ENCODE peak calls at places on chromosome 5, in seven cellular contexts. T, M, Y, O, C, E and Q are unnamed samples.

GRCh38 chr5:124596595-124597388 is 149.6 kb downstream of the ZNF608 start:
- DNase-seq in T (peak), M (no peak), Y (no peak), O (peak), C (no peak), E (peak), Q (peak)

GRCh38 chr5:59081693-59082092 is 498.8 kb downstream of the RAB3C start:
- DNase-seq in T (no peak), M (no peak), Y (no peak), O (no peak), C (no peak), E (no peak), Q (no peak)

GRCh38 chr5:45385321-45386058 is 310.7 kb downstream of the HCN1 start:
- DNase-seq in T (peak), M (peak), Y (no peak), O (peak), C (no peak), E (peak), Q (no peak)

GRCh38 chr5:153222956-153223355 is 267.5 kb upstream of the GRIA1 start:
- DNase-seq in T (no peak), M (no peak), Y (no peak), O (no peak), C (no peak), E (peak), Q (no peak)

GRCh38 chr5:181152406-181152805 is 5.0 kb downstream of the OR2V2 start:
- DNase-seq in T (no peak), M (no peak), Y (no peak), O (peak), C (no peak), E (no peak), Q (no peak)

GRCh38 chr5:179393078-179393477 is 47.8 kb upstream of the ADAMTS2 start:
- DNase-seq in T (no peak), M (peak), Y (no peak), O (peak), C (no peak), E (peak), Q (peak)

GRCh38 chr5:153974131-153974812 is 64.4 kb downstream of the FAM114A2 start:
- DNase-seq in T (peak), M (peak), Y (peak), O (peak), C (no peak), E (peak), Q (peak)

GRCh38 chr5:168366124-168366523 is 74.7 kb downstream of the WWC1 start:
- DNase-seq in T (no peak), M (peak), Y (peak), O (peak), C (no peak), E (peak), Q (peak)

GRCh38 chr5:116424951-116425350 is 149.7 kb downstream of the SEMA6A start:
- DNase-seq in T (no peak), M (no peak), Y (no peak), O (no peak), C (no peak), E (no peak), Q (no peak)

GRCh38 chr5:73666891-73667290 is 40.9 kb downstream of the ARHGEF28 start:
- DNase-seq in T (no peak), M (no peak), Y (no peak), O (no peak), C (no peak), E (no peak), Q (no peak)

GRCh38 chr5:149745-150450 is 41.4 kb upstream of the LRRC14B start:
- DNase-seq in T (no peak), M (peak), Y (no peak), O (peak), C (no peak), E (peak), Q (no peak)

GRCh38 chr5:74179183-74179582 is 461.3 kb downstream of the ENC1 start:
- DNase-seq in T (peak), M (no peak), Y (no peak), O (peak), C (no peak), E (peak), Q (peak)

GRCh38 chr5:170638051-170638450 is 134.2 kb downstream of the KCNIP1 start:
- DNase-seq in T (no peak), M (no peak), Y (peak), O (no peak), C (peak), E (no peak), Q (no peak)

GRCh38 chr5:40551706-40552557 is 127.8 kb upstream of the PTGER4 start:
- DNase-seq in T (peak), M (peak), Y (no peak), O (peak), C (no peak), E (peak), Q (peak)

GRCh38 chr5:179355976-179356968 is 11.0 kb upstream of the ADAMTS2 start:
- DNase-seq in T (no peak), M (no peak), Y (no peak), O (peak), C (no peak), E (peak), Q (peak)

GRCh38 chr5:72015103-72015548 is 92.1 kb upstream of the MAP1B start:
- DNase-seq in T (peak), M (peak), Y (no peak), O (peak), C (no peak), E (peak), Q (no peak)

GRCh38 chr5:150640311-150641005 is at the start of gene SYNPO:
- DNase-seq in T (peak), M (no peak), Y (no peak), O (peak), C (peak), E (peak), Q (peak)
- H3K4me3 ChIP-seq in T (peak), M (peak), Y (no peak), O (peak), C (peak), E (no peak), Q (peak)

DNA sequence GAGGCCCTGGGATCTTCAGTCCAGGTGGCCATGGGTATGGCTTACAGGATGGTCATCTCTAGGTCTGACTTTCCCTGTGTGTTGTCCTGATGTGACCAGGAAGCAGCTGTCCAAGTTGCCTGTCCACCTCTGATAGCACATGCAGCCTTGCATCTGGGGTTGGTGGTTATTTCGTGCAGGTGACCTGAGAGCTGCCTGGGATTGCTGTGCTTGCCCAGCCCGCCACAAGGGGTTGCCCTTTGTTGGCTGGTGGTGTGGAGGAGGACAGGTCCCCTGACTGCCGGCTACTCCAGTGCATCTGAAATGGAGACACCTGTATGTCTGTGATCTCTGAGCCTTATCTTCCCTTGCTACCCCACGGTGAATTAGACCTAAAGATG is 212.6 kb downstream of the ARHGAP26 start:
- DNase-seq in T (no peak), M (no peak), Y (peak), O (no peak), C (no peak), E (no peak), Q (no peak)
- TF ChIP-seq CTCF in T (no peak), M (no peak), Y (peak), O (no peak), C (no peak), E (peak), Q (no peak)

GRCh38 chr5:85479849-85480248 is 1095.2 kb upstream of the EDIL3 start:
- DNase-seq in T (no peak), M (no peak), Y (no peak), O (no peak), C (no peak), E (no peak), Q (no peak)

GRCh38 chr5:85472749-85473148 is 1088.1 kb upstream of the EDIL3 start:
- DNase-seq in T (no peak), M (no peak), Y (no peak), O (no peak), C (no peak), E (no peak), Q (no peak)

GRCh38 chr5:85476617-85477016 is 1091.9 kb upstream of the EDIL3 start:
- DNase-seq in T (no peak), M (no peak), Y (no peak), O (no peak), C (no peak), E (no peak), Q (no peak)
- H3K4me3 ChIP-seq in T (no peak), M (no peak), Y (no peak), O (no peak), C (no peak), E (no peak), Q (no peak)

GRCh38 chr5:78157001-78157400 is 137.5 kb downstream of the AP3B1 start:
- DNase-seq in T (no peak), M (no peak), Y (no peak), O (no peak), C (no peak), E (no peak), Q (no peak)

DNA sequence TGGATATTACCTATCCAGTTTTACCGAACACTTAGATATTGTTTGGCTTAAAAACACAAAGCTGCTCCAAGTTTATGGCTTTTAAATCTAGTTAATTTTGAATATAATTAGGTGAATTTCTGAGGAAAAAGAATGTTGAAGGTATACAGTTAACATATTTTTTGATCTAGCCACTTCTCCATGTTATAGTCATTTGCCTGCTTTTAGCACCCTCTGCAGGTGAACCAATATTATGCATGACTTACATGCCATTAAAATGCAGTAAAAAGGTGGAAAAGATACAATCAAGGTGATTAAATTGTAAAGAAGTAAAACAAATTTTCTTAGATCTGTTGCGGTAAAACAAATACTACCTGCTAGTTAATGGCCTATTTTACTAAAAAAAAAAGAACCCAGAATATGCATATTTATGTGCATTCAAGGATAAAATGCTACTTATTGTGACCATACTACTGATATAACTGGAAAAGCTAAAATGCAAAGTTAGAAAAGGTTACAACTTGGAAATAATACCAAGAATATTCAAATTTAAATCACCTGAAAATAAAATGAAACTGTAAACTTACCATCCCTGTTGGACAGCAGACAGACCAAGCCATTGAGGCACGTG is 132.1 kb downstream of the AP3B1 start:
- DNase-seq in T (peak), M (no peak), Y (no peak), O (peak), C (no peak), E (peak), Q (peak)
- TF ChIP-seq CTCF in T (peak), M (peak), Y (peak), O (peak), C (peak), E (peak), Q (peak)

GRCh38 chr5:140363631-140364471 is 3.9 kb downstream of the SLC4A9 start:
- DNase-seq in T (no peak), M (no peak), Y (no peak), O (no peak), C (no peak), E (no peak), Q (no peak)
- H3K4me3 ChIP-seq in T (peak), M (peak), Y (peak), O (no peak), C (peak), E (peak), Q (peak)

DNA sequence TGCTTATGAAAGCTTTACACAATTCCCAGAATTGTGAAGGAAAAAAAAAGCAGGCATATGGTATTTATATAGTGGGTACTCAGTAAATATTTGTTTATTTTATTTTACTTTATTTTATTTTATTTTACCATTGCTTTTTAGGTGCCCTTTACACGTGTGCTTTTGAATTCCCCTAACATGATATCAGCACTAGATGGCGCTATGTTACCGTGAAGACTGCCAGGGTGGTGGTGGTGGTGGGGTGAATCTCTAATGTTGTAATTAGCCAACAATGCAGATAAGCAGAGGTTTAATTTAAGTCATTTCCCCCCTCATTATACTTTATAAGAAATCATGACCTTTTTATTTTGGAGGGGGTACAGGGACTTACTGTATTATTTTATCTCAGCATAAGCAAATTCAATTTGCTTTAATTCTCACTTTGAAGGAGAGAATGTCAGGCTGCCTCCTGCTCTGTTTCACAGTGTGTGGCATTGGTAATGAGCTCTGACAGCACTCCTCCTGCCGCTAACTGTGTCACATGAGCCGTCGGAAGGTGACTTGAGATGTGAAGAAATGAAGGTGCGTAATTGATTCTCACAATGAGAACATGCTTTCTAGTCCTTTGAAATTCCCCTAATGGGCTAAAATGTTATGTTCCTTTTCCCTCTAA is 165.6 kb downstream of the YTHDC2 start:
- DNase-seq in T (peak), M (peak), Y (peak), O (peak), C (no peak), E (peak), Q (no peak)
- TF ChIP-seq CTCF in T (peak), M (peak), Y (peak), O (peak), C (peak), E (peak), Q (peak)